ENCODE peak calls at places on chromosomes 3 and 15, in eight cellular contexts. C, G, X, W, F, B, L and Y are unnamed samples.

GRCh38 chr15:88911766-88912118 is 1.4 kb downstream of the MFGE8 start:
- ATAC-seq in L (no peak), W (no peak), X (no peak), G (no peak), C (peak; percentile 24), B (no peak), F (no peak), Y (no peak)

GRCh38 chr15:60905587-60905986 is 323.5 kb downstream of the RORA start:
- ATAC-seq in L (no peak), F (no peak), X (peak; percentile 81), G (no peak), B (peak; percentile 81), C (no peak), W (no peak), Y (peak; percentile 25)

GRCh38 chr15:90213818-90214204 is 12.7 kb downstream of the SEMA4B start:
- ATAC-seq in W (no peak), F (no peak), L (no peak), X (peak; percentile 33), G (no peak), C (no peak), B (no peak), Y (no peak)

GRCh38 chr3:46420931-46421330 is 13.9 kb downstream of the CCRL2 start:
- ATAC-seq in F (no peak), L (no peak), G (no peak), B (no peak), X (no peak), C (no peak), W (no peak), Y (no peak)

GRCh38 chr3:187802203-187802927 is 57.1 kb upstream of the BCL6 start:
- ATAC-seq in G (no peak), L (no peak), F (no peak), W (no peak), X (no peak), B (no peak), C (no peak), Y (no peak)

GRCh38 chr3:197367081-197367780 is 68.8 kb upstream of the DLG1 start:
- ATAC-seq in B (no peak), L (no peak), F (no peak), W (no peak), X (no peak), G (no peak), C (peak; percentile 19), Y (no peak)

GRCh38 chr15:78550194-78550593 is 9.9 kb downstream of the PSMA4 start:
- ATAC-seq in X (no peak), B (no peak), L (no peak), W (no peak), G (no peak), C (no peak), F (no peak), Y (no peak)

GRCh38 chr3:7062714-7063113 is 201.8 kb downstream of the GRM7 start:
- ATAC-seq in X (no peak), B (no peak), G (no peak), L (no peak), F (no peak), C (peak; percentile 27), W (no peak), Y (no peak)

GRCh38 chr3:11290743-11291680 is 18.8 kb downstream of the ATG7 start:
- ATAC-seq in F (peak; percentile 87), G (peak; percentile 88), L (no peak), C (no peak), W (peak; percentile 80), X (peak; percentile 91), B (peak; percentile 91), Y (peak; percentile 75)

GRCh38 chr3:31370093-31370666 is 162.5 kb upstream of the STT3B start:
- ATAC-seq in L (no peak), X (no peak), F (no peak), B (no peak), W (peak; percentile 51), G (peak; percentile 23), C (peak; percentile 34), Y (peak; percentile 72)